ENCODE peak calls at places on chromosomes 2 and 18, in five cellular contexts. C is NT2/D1, Y is stomach, O is SK-N-SH, A is IMR-90. I is an unnamed sample. For H3K36me3, the result is how much of the 10 kb centered on the place peaks cover.

GRCh38 chr2:31282634-31283033 is 48.7 kb downstream of the EHD3 start:
- DNase-seq in C (no peak), Y (no peak), O (no peak), A (no peak), I (no peak)

GRCh38 chr2:158726906-158727592 is 68.1 kb upstream of the DAPL1 start:
- DNase-seq in C (no peak), Y (no peak), O (peak), A (no peak), I (no peak)

GRCh38 chr18:35605686-35606417 is 24.3 kb downstream of the GALNT1 start:
- DNase-seq in C (no peak), Y (no peak), O (no peak), A (peak), I (no peak)

GRCh38 chr2:40439473-40439872 is 12.4 kb downstream of the SLC8A1 start:
- DNase-seq in C (no peak), Y (no peak), O (no peak), A (peak), I (no peak)

GRCh38 chr2:160859086-160859485 is 301.1 kb upstream of the TANK start:
- DNase-seq in C (no peak), Y (no peak), O (peak), A (no peak), I (no peak)

GRCh38 chr2:39620067-39620466 is 45.6 kb upstream of the TMEM178A start:
- DNase-seq in C (no peak), Y (peak), O (peak), A (peak), I (no peak)

GRCh38 chr2:216911886-216912285 is 52.0 kb upstream of the TNP1 start:
- DNase-seq in C (no peak), Y (no peak), O (no peak), A (peak), I (no peak)

GRCh38 chr2:105786231-105787230 is 41.8 kb downstream of the NCK2 start:
- DNase-seq in C (no peak), Y (no peak), O (no peak), A (no peak), I (no peak)

GRCh38 chr2:23836971-23837565 is 89.9 kb downstream of the ATAD2B start:
- DNase-seq in C (no peak), Y (no peak), O (no peak), A (no peak), I (peak)

GRCh38 chr2:63050916-63051794 is 525 bp downstream of the OTX1 start:
- DNase-seq in C (no peak), Y (no peak), O (peak), A (no peak), I (peak)

GRCh38 chr18:48589797-48590519 is 51.1 kb downstream of the CTIF start:
- DNase-seq in C (no peak), Y (peak), O (peak), A (no peak), I (no peak)

GRCh38 chr18:48595703-48596218 is 56.9 kb downstream of the CTIF start:
- DNase-seq in C (no peak), Y (no peak), O (no peak), A (no peak), I (no peak)

GRCh38 chr18:48594725-48595124 is 55.9 kb downstream of the CTIF start:
- DNase-seq in C (no peak), Y (no peak), O (no peak), A (no peak), I (no peak)

GRCh38 chr18:48590678-48591077 is 51.8 kb downstream of the CTIF start:
- DNase-seq in C (no peak), Y (no peak), O (no peak), A (peak), I (no peak)

DNA sequence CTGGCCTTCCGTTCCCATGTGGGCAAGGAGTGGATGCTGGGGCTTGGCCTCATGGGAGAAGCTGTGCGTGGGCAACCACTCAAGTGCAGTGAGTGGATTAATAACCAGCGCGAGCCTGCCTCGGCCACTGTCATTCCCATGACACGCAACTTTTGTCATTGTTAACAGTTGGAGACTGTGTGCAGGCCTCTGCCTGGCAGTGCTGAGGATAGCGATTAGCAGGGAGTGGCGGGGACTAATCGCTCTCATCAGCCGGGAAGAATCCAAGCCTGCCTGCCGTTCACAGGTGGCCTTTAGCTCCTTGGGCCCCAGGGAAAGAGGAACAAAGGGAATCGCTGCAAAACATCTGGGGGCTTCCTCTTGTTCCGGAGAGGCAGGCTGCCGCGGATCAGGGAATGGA is 53.7 kb downstream of the CTIF start:
- DNase-seq in C (no peak), Y (no peak), O (no peak), A (no peak), I (peak)
- H3K4me3 ChIP-seq in C (no peak), Y (no peak), O (no peak), A (no peak), I (no peak)

GRCh38 chr2:165897074-165897683 is 56.4 kb downstream of the TTC21B start:
- DNase-seq in C (no peak), Y (no peak), O (no peak), A (no peak), I (no peak)

GRCh38 chr2:165899311-165899710 is 54.3 kb downstream of the TTC21B start:
- DNase-seq in C (no peak), Y (no peak), O (no peak), A (no peak), I (no peak)

GRCh38 chr2:165895974-165896373 is 57.6 kb downstream of the TTC21B start:
- DNase-seq in C (no peak), Y (no peak), O (no peak), A (no peak), I (no peak)

GRCh38 chr2:165898381-165898780 is 55.2 kb downstream of the TTC21B start:
- DNase-seq in C (no peak), Y (no peak), O (peak), A (peak), I (no peak)

DNA sequence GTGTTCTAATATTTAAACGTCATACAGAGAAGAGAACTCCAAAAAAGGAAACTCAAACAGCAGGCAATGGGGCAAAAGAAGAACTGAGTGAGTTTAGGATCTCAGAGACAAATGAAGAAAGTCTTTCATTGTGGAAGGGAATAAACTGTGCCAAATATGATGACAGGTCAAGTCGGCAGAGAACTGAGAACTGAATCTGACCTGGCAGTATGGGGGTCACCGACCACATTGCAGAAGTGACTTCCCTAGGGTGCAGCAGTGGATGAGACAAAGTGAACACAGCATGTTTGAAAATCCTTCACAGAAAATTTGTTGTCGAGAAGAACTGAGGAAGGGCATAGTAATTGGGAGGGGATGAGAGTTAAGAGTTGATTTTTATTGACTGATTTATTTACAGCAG is 55.8 kb downstream of the TTC21B start:
- DNase-seq in C (no peak), Y (no peak), O (no peak), A (no peak), I (no peak)
- H3K36me3 ChIP-seq in C (half or more), Y (half or more), O (half or more), A (under half), I (under half)

GRCh38 chr2:20585351-20585709 is 65.6 kb downstream of the HS1BP3 start:
- DNase-seq in C (no peak), Y (no peak), O (no peak), A (no peak), I (no peak)

GRCh38 chr2:20584045-20584636 is 66.8 kb downstream of the HS1BP3 start:
- DNase-seq in C (no peak), Y (no peak), O (no peak), A (no peak), I (no peak)

GRCh38 chr2:20583425-20583881 is 67.4 kb downstream of the HS1BP3 start:
- DNase-seq in C (no peak), Y (no peak), O (no peak), A (no peak), I (no peak)

GRCh38 chr2:20585710-20586378 is 65.1 kb downstream of the HS1BP3 start:
- DNase-seq in C (no peak), Y (no peak), O (no peak), A (no peak), I (no peak)

DNA sequence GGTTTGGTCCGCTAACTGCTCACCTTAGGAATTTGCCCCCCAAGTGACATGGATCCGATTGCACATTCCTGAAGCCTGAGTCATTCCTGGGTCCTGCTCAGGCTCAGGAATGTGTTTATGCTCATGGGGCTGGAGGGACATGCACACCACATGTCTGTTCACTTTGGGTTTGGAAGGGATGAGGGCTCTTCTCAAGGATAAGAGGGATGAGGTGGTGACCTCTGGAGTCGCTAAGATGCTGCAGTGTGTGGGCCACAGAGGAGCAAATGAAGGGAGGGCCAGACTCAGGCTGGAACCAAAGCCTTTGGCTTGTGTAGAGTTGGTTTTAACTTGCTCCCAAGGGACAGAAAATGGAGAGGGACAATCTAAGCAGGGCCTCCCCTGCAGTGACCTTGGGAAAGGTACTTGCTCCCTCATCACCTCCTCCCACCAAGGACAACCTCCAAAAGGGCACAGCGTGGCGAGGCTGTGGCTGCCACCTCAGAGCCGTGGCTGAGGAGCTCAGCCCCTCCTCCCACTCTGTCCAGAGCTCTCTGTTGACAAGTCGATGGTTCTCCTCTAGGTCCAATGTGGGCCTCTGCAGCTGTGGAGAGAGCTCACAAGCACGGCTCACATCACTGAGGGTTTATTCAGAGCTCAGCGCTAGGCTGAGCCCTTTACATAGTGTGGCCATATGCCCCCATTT is 66.1 kb downstream of the HS1BP3 start:
- DNase-seq in C (peak), Y (peak), O (no peak), A (peak), I (peak)
- H3K4me3 ChIP-seq in C (no peak), Y (no peak), O (peak), A (no peak), I (no peak)

GRCh38 chr2:8774371-8774770 is 63.0 kb downstream of the KIDINS220 start:
- DNase-seq in C (no peak), Y (no peak), O (no peak), A (no peak), I (no peak)
- H3K36me3 ChIP-seq in C (under half), Y (half or more), O (half or more), A (under half), I (under half)